ENCODE peak calls at places on chromosomes 7 and 10, in ten cellular contexts. R, U, N, T, X, Z, O, Y, Q and J are unnamed samples.

GRCh38 chr7:72546586-72546985 is 134.4 kb upstream of the CALN1 start:
- DNase-seq in R (no peak), T (no peak), Q (no peak), Y (no peak), X (no peak), Z (no peak), U (no peak), N (no peak), O (no peak), J (no peak)

GRCh38 chr7:14902589-14902963 is at the start of gene DGKB:
- DNase-seq in X (peak), Q (no peak), R (peak), U (no peak), O (peak), Z (no peak), Y (peak), T (no peak), N (peak), J (peak)

GRCh38 chr10:132970641-132971438 is 28.5 kb upstream of the CFAP46 start:
- DNase-seq in O (no peak), U (no peak), Q (no peak), N (no peak), X (no peak), T (no peak), Y (no peak), R (no peak), Z (no peak), J (no peak)

GRCh38 chr7:70066844-70067243 is 468.6 kb downstream of the AUTS2 start:
- DNase-seq in O (no peak), T (no peak), X (no peak), Y (no peak), Z (no peak), N (no peak), R (no peak), Q (no peak), U (no peak), J (no peak)

GRCh38 chr7:100799037-100799896 is 28.1 kb downstream of the EPHB4 start:
- DNase-seq in U (peak), T (no peak), X (peak), N (peak), Q (peak), Y (peak), O (peak), R (peak), Z (peak), J (peak)

GRCh38 chr7:3517344-3517743 is 216.3 kb downstream of the SDK1 start:
- DNase-seq in R (no peak), U (no peak), X (no peak), Y (no peak), T (no peak), Z (no peak), O (no peak), N (no peak), Q (no peak), J (no peak)

GRCh38 chr10:93818086-93818485 is 60.4 kb downstream of the LGI1 start:
- DNase-seq in O (no peak), R (peak), U (no peak), Q (no peak), T (no peak), Z (no peak), N (no peak), X (no peak), Y (no peak), J (no peak)

GRCh38 chr7:11533229-11533820 is 298.7 kb downstream of the THSD7A start:
- DNase-seq in Q (no peak), Y (peak), T (no peak), R (peak), X (no peak), O (no peak), U (no peak), N (no peak), Z (no peak), J (no peak)

GRCh38 chr7:151598045-151598444 is 78.3 kb upstream of the RHEB start:
- DNase-seq in X (no peak), N (no peak), U (no peak), Y (peak), T (no peak), R (no peak), O (no peak), Z (no peak), Q (no peak), J (peak)

GRCh38 chr10:89156161-89156560 is 51.0 kb downstream of the CH25H start:
- DNase-seq in X (no peak), O (no peak), U (no peak), Y (no peak), T (no peak), Z (no peak), Q (no peak), R (no peak), N (no peak), J (no peak)

GRCh38 chr7:76293407-76293901 is 9.0 kb upstream of the HSPB1 start:
- DNase-seq in Y (no peak), Z (no peak), R (no peak), Q (no peak), U (no peak), N (no peak), X (no peak), T (no peak), O (no peak), J (no peak)

GRCh38 chr10:53601260-53601875 is 828.8 kb upstream of the MBL2 start:
- DNase-seq in T (no peak), Y (peak), N (no peak), U (no peak), Z (no peak), X (no peak), O (no peak), Q (peak), R (peak), J (peak)

GRCh38 chr7:42337225-42337905 is 100.4 kb upstream of the GLI3 start:
- DNase-seq in N (no peak), Q (no peak), Z (no peak), X (no peak), T (no peak), Y (no peak), O (no peak), U (no peak), R (no peak), J (no peak)

GRCh38 chr10:28432210-28432676 is 100.7 kb upstream of the WAC start:
- DNase-seq in R (peak), N (peak), U (no peak), X (peak), Z (no peak), Q (peak), T (no peak), O (peak), Y (peak), J (peak)

GRCh38 chr10:133528845-133529575 is 1.8 kb downstream of the CYP2E1 start:
- DNase-seq in X (no peak), N (no peak), Y (peak), Z (no peak), Q (peak), R (peak), T (no peak), U (no peak), O (no peak), J (no peak)

GRCh38 chr7:106166651-106167342 is 54.7 kb upstream of the SYPL1 start:
- DNase-seq in U (no peak), R (peak), O (peak), X (peak), T (no peak), Y (peak), Q (peak), Z (peak), N (no peak), J (peak)

GRCh38 chr7:101174322-101174854 is 5.7 kb downstream of the NAT16 start:
- DNase-seq in X (no peak), O (no peak), T (no peak), R (no peak), Z (no peak), U (no peak), Y (no peak), Q (no peak), N (no peak), J (no peak)

GRCh38 chr7:143305423-143306070 is 10.4 kb upstream of the CLCN1 start:
- DNase-seq in Z (peak), N (peak), Y (peak), T (peak), U (peak), R (peak), Q (no peak), X (peak), O (peak), J (no peak)

GRCh38 chr10:17643755-17644484 is at the start of gene STAM:
- DNase-seq in Q (peak), Z (peak), X (peak), T (peak), N (peak), U (peak), Y (peak), R (peak), O (peak), J (peak)

GRCh38 chr10:78803710-78804109 is 265.1 kb upstream of the ZMIZ1 start:
- DNase-seq in T (no peak), X (no peak), N (no peak), R (no peak), Y (no peak), Q (no peak), U (no peak), O (no peak), Z (no peak), J (no peak)

GRCh38 chr10:64574371-64574770 is 1053.2 kb downstream of the REEP3 start:
- DNase-seq in Z (no peak), T (no peak), N (no peak), O (no peak), R (peak), X (no peak), Q (no peak), Y (no peak), U (no peak), J (no peak)

GRCh38 chr7:106657085-106657991 is 3.6 kb downstream of the CCDC71L start:
- DNase-seq in O (no peak), Z (no peak), Y (peak), U (no peak), X (no peak), N (no peak), T (no peak), R (no peak), Q (peak), J (no peak)

GRCh38 chr7:43944286-43944685 is 18.1 kb downstream of the UBE2D4 start:
- DNase-seq in Q (no peak), T (no peak), U (no peak), O (no peak), Z (no peak), N (no peak), Y (no peak), X (no peak), R (peak), J (no peak)

GRCh38 chr7:78516450-78516849 is 717.9 kb downstream of the PHTF2 start:
- DNase-seq in O (no peak), Z (no peak), X (no peak), R (peak), T (no peak), Y (no peak), U (no peak), Q (no peak), N (no peak), J (no peak)

GRCh38 chr10:101525848-101526247 is 62.2 kb downstream of the POLL start:
- DNase-seq in N (no peak), Q (no peak), T (no peak), U (no peak), O (no peak), Y (no peak), Z (no peak), R (no peak), X (no peak), J (no peak)

GRCh38 chr7:2129376-2130375 is 103.1 kb downstream of the MAD1L1 start:
- DNase-seq in T (no peak), Z (no peak), N (no peak), X (no peak), Q (no peak), U (no peak), Y (no peak), O (no peak), R (no peak), J (no peak)